ENCODE peak calls at places on chromosomes 7 and 10, in eight cellular contexts. X is psoas muscle; Z is CD4-positive, CD25-positive, alpha-beta regulatory T cell; H is fibroblast of lung; S is heart left ventricle; D is GM23248; U is uterus; O is CD8-positive, alpha-beta T cell. G is an unnamed sample. For H3K27me3, the result is how much of the 10 kb centered on the place peaks cover.

GRCh38 chr10:5540886-5541285 is 16.1 kb downstream of the CALML3 start:
- DNase-seq in X (no peak), O (no peak), D (no peak), H (no peak), U (no peak), Z (no peak), S (no peak), G (no peak)

GRCh38 chr7:93736970-93737369 is 153.6 kb downstream of the TFPI2 start:
- DNase-seq in H (no peak), O (no peak), Z (no peak), X (no peak), S (no peak), U (no peak), D (peak), G (no peak)

GRCh38 chr10:17380888-17381287 is 73.5 kb downstream of the ST8SIA6 start:
- DNase-seq in H (no peak), X (no peak), Z (no peak), O (no peak), D (no peak), U (no peak), S (no peak), G (no peak)

GRCh38 chr10:93816123-93816747 is 58.5 kb downstream of the LGI1 start:
- DNase-seq in Z (no peak), S (peak), O (no peak), H (peak), U (peak), X (peak), D (peak), G (peak)

GRCh38 chr7:70435634-70436033 is 696.3 kb upstream of the GALNT17 start:
- DNase-seq in D (no peak), O (no peak), S (no peak), U (no peak), Z (no peak), X (no peak), H (no peak), G (no peak)

GRCh38 chr7:153910604-153911003 is 141.6 kb upstream of the DPP6 start:
- DNase-seq in D (no peak), S (no peak), Z (no peak), X (no peak), H (no peak), O (no peak), U (no peak), G (no peak)

GRCh38 chr7:151141855-151142685 is 25.4 kb downstream of the GBX1 start:
- DNase-seq in D (no peak), U (peak), O (no peak), Z (no peak), H (no peak), S (peak), X (peak), G (no peak)

GRCh38 chr7:151838861-151839381 is 38.0 kb downstream of the PRKAG2 start:
- DNase-seq in D (no peak), S (no peak), O (peak), Z (peak), U (no peak), X (peak), H (no peak), G (no peak)

GRCh38 chr10:84845628-84846261 is 517.4 kb downstream of the CCSER2 start:
- DNase-seq in Z (no peak), O (no peak), S (no peak), D (no peak), X (no peak), H (no peak), U (no peak), G (no peak)

GRCh38 chr7:41698114-41698513 is 4.8 kb downstream of the INHBA start:
- DNase-seq in X (no peak), H (no peak), D (no peak), O (no peak), U (no peak), S (no peak), Z (no peak), G (no peak)

GRCh38 chr7:41700044-41700471 is 2.8 kb downstream of the INHBA start:
- DNase-seq in S (no peak), D (peak), Z (no peak), H (no peak), U (no peak), X (no peak), O (no peak), G (no peak)

GRCh38 chr7:41701068-41701467 is 1.8 kb downstream of the INHBA start:
- DNase-seq in X (no peak), S (no peak), D (no peak), H (no peak), U (no peak), Z (no peak), O (no peak), G (no peak)

GRCh38 chr7:41698726-41699125 is 4.2 kb downstream of the INHBA start:
- DNase-seq in U (no peak), O (no peak), Z (no peak), X (no peak), H (peak), S (no peak), D (peak), G (no peak)

GRCh38 chr7:41699532-41699931 is 3.4 kb downstream of the INHBA start:
- DNase-seq in H (no peak), D (peak), X (no peak), S (no peak), Z (no peak), O (no peak), U (peak), G (no peak)
- H3K27me3 ChIP-seq in H (under half), D (under half), X (under half), S (under half), Z (under half), O (under half), U (under half), G (under half)

DNA sequence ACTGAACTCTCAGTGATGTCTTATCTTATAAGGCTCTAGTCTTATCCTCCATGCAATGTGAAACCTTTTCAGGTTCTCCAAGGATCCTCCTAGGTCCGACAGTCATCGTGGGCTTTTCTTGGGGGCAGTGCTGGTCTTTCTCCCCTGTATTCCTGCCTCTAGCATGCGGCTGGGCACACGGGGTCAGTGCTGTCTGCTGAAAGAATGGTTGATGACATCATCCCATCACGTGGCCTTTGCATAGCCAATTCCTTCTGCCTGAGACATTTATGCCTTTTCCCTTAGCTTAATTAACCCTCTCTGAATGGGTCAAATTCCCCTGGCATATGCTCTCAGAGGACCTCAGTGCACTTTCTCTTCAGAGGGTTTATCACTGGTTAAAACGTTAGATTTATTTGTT is 27.0 kb upstream of the KCNK18 start:
- DNase-seq in S (no peak), X (no peak), H (no peak), Z (no peak), D (peak), U (no peak), O (no peak), G (no peak)
- H3K27me3 ChIP-seq in S (half or more), X (half or more), H (under half), Z (under half), D (half or more), U (half or more), O (under half), G (under half)

DNA sequence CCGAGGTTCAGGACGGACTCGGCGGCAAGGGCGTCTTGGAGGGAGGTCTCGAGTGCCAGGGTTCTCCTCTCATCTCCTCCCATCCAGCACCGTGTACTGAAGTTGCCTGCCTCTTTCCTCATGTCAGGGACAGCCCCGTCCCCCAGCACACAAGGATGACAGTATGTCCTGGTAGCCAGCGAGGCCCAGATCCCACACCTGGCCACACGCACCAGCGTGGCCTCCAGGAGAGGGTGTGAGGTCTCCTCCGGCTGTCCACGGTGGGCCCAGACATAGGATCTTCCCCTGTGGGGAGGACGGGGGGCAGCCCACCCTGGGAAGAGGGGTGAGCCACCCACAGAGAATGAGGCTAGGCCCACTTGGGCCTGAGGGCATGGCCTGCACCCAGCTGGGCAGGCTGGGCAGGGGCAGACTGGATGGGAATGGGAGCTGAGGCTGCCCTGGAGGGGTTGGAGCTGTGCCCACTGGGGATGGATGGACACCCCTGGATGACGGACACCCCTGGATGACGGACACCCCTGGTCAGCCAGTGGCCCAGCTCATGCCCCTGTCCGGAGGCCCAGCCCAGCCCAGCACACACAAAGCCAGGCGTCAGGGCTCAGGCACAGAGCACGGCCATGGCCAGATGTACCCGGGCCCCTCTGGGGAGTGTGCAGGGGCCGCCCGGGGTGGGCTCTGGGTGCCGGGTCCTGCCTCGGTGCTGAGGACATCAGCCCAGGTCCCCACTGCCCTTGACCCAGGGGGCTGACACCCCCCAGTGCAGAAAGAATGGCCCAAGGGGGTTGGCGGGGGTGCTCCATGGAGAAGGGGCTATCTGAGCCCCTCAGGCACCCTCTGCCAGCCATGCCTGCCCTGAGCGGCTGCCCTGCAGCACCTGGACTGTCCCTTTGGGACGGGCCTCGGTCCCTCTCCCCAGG is 30.9 kb upstream of the CFAP46 start:
- DNase-seq in H (no peak), D (no peak), O (no peak), Z (no peak), U (no peak), S (peak), X (peak), G (no peak)
- H3K27me3 ChIP-seq in H (under half), D (under half), O (under half), Z (under half), U (under half), S (half or more), X (half or more), G (under half)

GRCh38 chr10:49053998-49054692 is 61.2 kb downstream of the VSTM4 start:
- DNase-seq in O (no peak), S (no peak), Z (no peak), U (no peak), X (no peak), H (no peak), D (no peak), G (no peak)
- H3K27me3 ChIP-seq in O (under half), S (under half), Z (under half), U (under half), X (under half), H (under half), D (under half), G (under half)

DNA sequence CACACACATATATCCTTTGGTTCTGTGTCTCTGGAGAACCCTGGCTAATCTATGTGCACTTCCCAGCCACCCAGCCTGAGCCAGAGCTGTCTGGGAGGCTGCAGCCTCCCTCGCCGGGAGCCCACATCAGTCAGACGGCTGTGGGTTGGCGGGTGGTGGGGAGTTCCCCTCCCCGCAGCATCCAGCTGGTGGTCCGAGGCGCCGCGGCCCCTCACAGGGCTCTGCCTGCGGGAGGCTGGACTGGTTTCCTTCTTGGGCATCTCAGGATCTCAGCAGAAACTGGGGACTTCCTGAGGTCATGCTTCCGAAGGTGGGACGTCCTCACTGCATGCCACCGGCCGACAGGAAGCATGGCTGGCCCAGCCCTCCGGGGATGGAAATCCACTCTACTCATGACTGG is 22.0 kb upstream of the PSMG3 start:
- DNase-seq in O (no peak), X (no peak), H (no peak), Z (no peak), U (no peak), S (no peak), D (no peak), G (no peak)
- H3K27me3 ChIP-seq in O (under half), X (half or more), H (under half), Z (under half), U (under half), S (half or more), D (under half), G (under half)

G was measured in right atrium auricular region.